ENCODE peak calls at places on chromosomes 2 and 18, in nine cellular contexts. One of them, this sample, is unnamed. For H3K27me3, the result is how much of the 10 kb centered on the place peaks cover.

GRCh38 chr2:39730685-39731302 is 48.3 kb downstream of the THUMPD2 start:
- DNase-seq in CD8-positive, alpha-beta T cell: no peak
- DNase-seq in GM23248: peak
- DNase-seq in heart right ventricle: no peak
- DNase-seq in ovary: no peak
- DNase-seq in foreskin keratinocyte: peak
- DNase-seq in Peyer's patch: no peak
- DNase-seq in breast epithelium: no peak
- DNase-seq in IMR-90: peak
- DNase-seq in this sample: peak

GRCh38 chr2:201984800-201985525 is 48.7 kb upstream of the FZD7 start:
- DNase-seq in foreskin keratinocyte: no peak
- DNase-seq in IMR-90: no peak
- DNase-seq in GM23248: no peak
- DNase-seq in CD8-positive, alpha-beta T cell: no peak
- DNase-seq in breast epithelium: peak
- DNase-seq in ovary: peak
- DNase-seq in Peyer's patch: no peak
- DNase-seq in heart right ventricle: no peak
- DNase-seq in this sample: no peak

GRCh38 chr2:52964916-52965530 is 802.6 kb upstream of the CHAC2 start:
- DNase-seq in ovary: no peak
- DNase-seq in Peyer's patch: no peak
- DNase-seq in heart right ventricle: no peak
- DNase-seq in CD8-positive, alpha-beta T cell: no peak
- DNase-seq in breast epithelium: no peak
- DNase-seq in GM23248: no peak
- DNase-seq in IMR-90: no peak
- DNase-seq in foreskin keratinocyte: no peak
- DNase-seq in this sample: no peak

GRCh38 chr2:171792157-171792556 is 101.9 kb downstream of the SLC25A12 start:
- DNase-seq in CD8-positive, alpha-beta T cell: no peak
- DNase-seq in ovary: no peak
- DNase-seq in IMR-90: no peak
- DNase-seq in heart right ventricle: no peak
- DNase-seq in breast epithelium: no peak
- DNase-seq in GM23248: no peak
- DNase-seq in Peyer's patch: no peak
- DNase-seq in foreskin keratinocyte: no peak
- DNase-seq in this sample: no peak

GRCh38 chr2:112185131-112185530 is 46.9 kb downstream of the FBLN7 start:
- DNase-seq in CD8-positive, alpha-beta T cell: no peak
- DNase-seq in GM23248: no peak
- DNase-seq in breast epithelium: no peak
- DNase-seq in Peyer's patch: no peak
- DNase-seq in foreskin keratinocyte: no peak
- DNase-seq in heart right ventricle: no peak
- DNase-seq in ovary: no peak
- DNase-seq in IMR-90: no peak
- DNase-seq in this sample: no peak

GRCh38 chr2:86284401-86284841 is 53.0 kb downstream of the REEP1 start:
- DNase-seq in GM23248: no peak
- DNase-seq in foreskin keratinocyte: no peak
- DNase-seq in breast epithelium: no peak
- DNase-seq in Peyer's patch: no peak
- DNase-seq in IMR-90: no peak
- DNase-seq in CD8-positive, alpha-beta T cell: no peak
- DNase-seq in ovary: no peak
- DNase-seq in heart right ventricle: peak
- DNase-seq in this sample: no peak

GRCh38 chr2:108533832-108534576 is at the start of gene LIMS1:
- DNase-seq in foreskin keratinocyte: peak
- DNase-seq in breast epithelium: peak
- DNase-seq in ovary: peak
- DNase-seq in IMR-90: peak
- DNase-seq in GM23248: peak
- DNase-seq in Peyer's patch: peak
- DNase-seq in heart right ventricle: peak
- DNase-seq in CD8-positive, alpha-beta T cell: peak
- DNase-seq in this sample: no peak

GRCh38 chr2:76197842-76198448 is 487.2 kb upstream of the GCFC2 start:
- DNase-seq in heart right ventricle: peak
- DNase-seq in foreskin keratinocyte: peak
- DNase-seq in CD8-positive, alpha-beta T cell: no peak
- DNase-seq in IMR-90: peak
- DNase-seq in ovary: no peak
- DNase-seq in Peyer's patch: peak
- DNase-seq in GM23248: peak
- DNase-seq in breast epithelium: peak
- DNase-seq in this sample: peak

GRCh38 chr2:6814312-6814711 is 51.4 kb downstream of the CMPK2 start:
- DNase-seq in heart right ventricle: no peak
- DNase-seq in ovary: no peak
- DNase-seq in foreskin keratinocyte: no peak
- DNase-seq in Peyer's patch: no peak
- DNase-seq in IMR-90: no peak
- DNase-seq in CD8-positive, alpha-beta T cell: no peak
- DNase-seq in breast epithelium: no peak
- DNase-seq in GM23248: no peak
- DNase-seq in this sample: no peak

GRCh38 chr2:6814869-6815268 is 50.8 kb downstream of the CMPK2 start:
- DNase-seq in GM23248: no peak
- DNase-seq in Peyer's patch: no peak
- DNase-seq in ovary: no peak
- DNase-seq in IMR-90: no peak
- DNase-seq in heart right ventricle: no peak
- DNase-seq in breast epithelium: no peak
- DNase-seq in CD8-positive, alpha-beta T cell: no peak
- DNase-seq in foreskin keratinocyte: no peak
- DNase-seq in this sample: no peak

GRCh38 chr2:6810961-6811360 is 54.7 kb downstream of the CMPK2 start:
- DNase-seq in heart right ventricle: no peak
- DNase-seq in foreskin keratinocyte: no peak
- DNase-seq in CD8-positive, alpha-beta T cell: no peak
- DNase-seq in GM23248: no peak
- DNase-seq in IMR-90: no peak
- DNase-seq in ovary: no peak
- DNase-seq in Peyer's patch: no peak
- DNase-seq in breast epithelium: no peak
- DNase-seq in this sample: no peak

GRCh38 chr2:6813573-6813972 is 52.1 kb downstream of the CMPK2 start:
- DNase-seq in Peyer's patch: no peak
- DNase-seq in heart right ventricle: no peak
- DNase-seq in foreskin keratinocyte: no peak
- DNase-seq in IMR-90: no peak
- DNase-seq in CD8-positive, alpha-beta T cell: no peak
- DNase-seq in breast epithelium: no peak
- DNase-seq in GM23248: no peak
- DNase-seq in ovary: no peak
- DNase-seq in this sample: no peak

DNA sequence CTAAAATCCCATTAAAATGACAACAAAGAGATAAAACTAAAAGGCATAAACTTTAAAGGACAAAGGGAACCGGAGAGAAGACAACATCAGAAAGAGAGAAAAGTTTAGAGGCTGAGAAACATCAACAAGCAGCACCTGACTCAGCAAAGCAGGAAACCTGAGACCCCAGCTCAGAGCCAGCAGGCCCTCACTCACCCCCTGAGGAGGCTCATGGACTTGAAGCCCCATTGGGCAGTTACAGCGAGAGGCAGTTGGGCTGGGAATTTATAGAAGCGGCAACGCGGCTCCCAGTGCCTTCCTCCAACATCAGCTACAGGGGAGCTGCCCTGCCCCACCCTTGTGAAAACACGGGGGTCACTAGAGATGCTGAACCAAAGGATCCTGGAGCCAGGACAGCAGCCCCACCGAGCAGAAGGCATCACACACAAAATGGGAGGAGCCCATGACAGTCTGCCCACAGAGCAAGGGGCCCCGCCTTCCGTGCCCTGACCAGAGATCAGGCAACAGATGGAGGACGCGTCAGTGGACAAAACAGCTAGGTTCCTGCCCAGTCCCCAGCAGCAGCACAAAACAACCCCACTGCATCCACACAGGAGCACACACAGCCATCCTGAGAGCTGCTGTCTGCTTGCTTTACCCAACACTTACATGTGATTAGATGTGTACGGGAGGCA is 52.7 kb downstream of the CMPK2 start:
- DNase-seq in CD8-positive, alpha-beta T cell: no peak
- DNase-seq in breast epithelium: no peak
- DNase-seq in IMR-90: no peak
- DNase-seq in foreskin keratinocyte: no peak
- DNase-seq in heart right ventricle: no peak
- DNase-seq in GM23248: no peak
- DNase-seq in Peyer's patch: no peak
- DNase-seq in ovary: no peak
- DNase-seq in this sample: no peak
- H3K27me3 ChIP-seq in CD8-positive, alpha-beta T cell: under half
- H3K27me3 ChIP-seq in breast epithelium: under half
- H3K27me3 ChIP-seq in IMR-90: under half
- H3K27me3 ChIP-seq in foreskin keratinocyte: under half
- H3K27me3 ChIP-seq in heart right ventricle: under half
- H3K27me3 ChIP-seq in GM23248: under half
- H3K27me3 ChIP-seq in Peyer's patch: under half
- H3K27me3 ChIP-seq in ovary: under half
- H3K27me3 ChIP-seq in this sample: under half

GRCh38 chr2:102421890-102422759 is 835 bp upstream of the IL18RAP start:
- DNase-seq in IMR-90: no peak
- DNase-seq in ovary: no peak
- DNase-seq in breast epithelium: no peak
- DNase-seq in foreskin keratinocyte: no peak
- DNase-seq in Peyer's patch: no peak
- DNase-seq in GM23248: no peak
- DNase-seq in CD8-positive, alpha-beta T cell: no peak
- DNase-seq in heart right ventricle: no peak
- DNase-seq in this sample: no peak

GRCh38 chr2:102425441-102426132 is 2.6 kb downstream of the IL18RAP start:
- DNase-seq in heart right ventricle: no peak
- DNase-seq in CD8-positive, alpha-beta T cell: no peak
- DNase-seq in breast epithelium: no peak
- DNase-seq in Peyer's patch: no peak
- DNase-seq in GM23248: no peak
- DNase-seq in ovary: no peak
- DNase-seq in IMR-90: no peak
- DNase-seq in foreskin keratinocyte: no peak
- DNase-seq in this sample: no peak

GRCh38 chr2:102422910-102423309 is at the start of gene IL18RAP:
- DNase-seq in breast epithelium: no peak
- DNase-seq in IMR-90: no peak
- DNase-seq in Peyer's patch: no peak
- DNase-seq in ovary: no peak
- DNase-seq in foreskin keratinocyte: no peak
- DNase-seq in GM23248: no peak
- DNase-seq in heart right ventricle: no peak
- DNase-seq in CD8-positive, alpha-beta T cell: no peak
- DNase-seq in this sample: no peak

GRCh38 chr2:102424754-102425153 is 1.8 kb downstream of the IL18RAP start:
- DNase-seq in GM23248: no peak
- DNase-seq in IMR-90: no peak
- DNase-seq in Peyer's patch: no peak
- DNase-seq in heart right ventricle: no peak
- DNase-seq in CD8-positive, alpha-beta T cell: no peak
- DNase-seq in ovary: no peak
- DNase-seq in foreskin keratinocyte: no peak
- DNase-seq in breast epithelium: no peak
- DNase-seq in this sample: no peak

DNA sequence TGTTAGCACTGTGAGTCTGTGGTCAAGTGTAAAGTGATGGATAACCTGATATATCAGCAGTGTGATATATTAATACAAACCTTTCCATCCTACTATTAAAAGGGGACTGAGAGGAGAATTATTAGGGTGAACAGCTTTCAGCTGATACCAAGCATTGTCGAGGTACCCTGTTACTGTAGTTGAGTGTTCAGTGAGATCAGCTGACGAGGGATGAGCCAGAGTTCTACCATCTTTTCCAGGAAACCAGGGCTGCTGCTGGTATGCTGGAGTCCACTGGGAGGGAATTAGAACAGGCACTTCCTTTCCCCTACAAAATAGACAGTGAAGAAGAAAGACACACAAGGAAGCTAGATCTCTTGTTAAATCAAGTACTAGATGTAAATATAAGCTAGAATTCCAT is 408 bp downstream of the IL18RAP start:
- DNase-seq in Peyer's patch: no peak
- DNase-seq in breast epithelium: no peak
- DNase-seq in CD8-positive, alpha-beta T cell: no peak
- DNase-seq in GM23248: no peak
- DNase-seq in heart right ventricle: no peak
- DNase-seq in ovary: no peak
- DNase-seq in foreskin keratinocyte: no peak
- DNase-seq in IMR-90: no peak
- DNase-seq in this sample: no peak
- H3K27me3 ChIP-seq in Peyer's patch: under half
- H3K27me3 ChIP-seq in breast epithelium: under half
- H3K27me3 ChIP-seq in CD8-positive, alpha-beta T cell: under half
- H3K27me3 ChIP-seq in GM23248: under half
- H3K27me3 ChIP-seq in heart right ventricle: under half
- H3K27me3 ChIP-seq in ovary: under half
- H3K27me3 ChIP-seq in foreskin keratinocyte: half or more
- H3K27me3 ChIP-seq in IMR-90: under half
- H3K27me3 ChIP-seq in this sample: under half

GRCh38 chr18:39618265-39619003 is 2052.8 kb upstream of the CELF4 start:
- DNase-seq in heart right ventricle: no peak
- DNase-seq in CD8-positive, alpha-beta T cell: no peak
- DNase-seq in IMR-90: no peak
- DNase-seq in GM23248: no peak
- DNase-seq in breast epithelium: no peak
- DNase-seq in Peyer's patch: no peak
- DNase-seq in ovary: no peak
- DNase-seq in foreskin keratinocyte: no peak
- DNase-seq in this sample: no peak
- H3K27me3 ChIP-seq in heart right ventricle: under half
- H3K27me3 ChIP-seq in CD8-positive, alpha-beta T cell: under half
- H3K27me3 ChIP-seq in IMR-90: under half
- H3K27me3 ChIP-seq in GM23248: under half
- H3K27me3 ChIP-seq in breast epithelium: under half
- H3K27me3 ChIP-seq in Peyer's patch: under half
- H3K27me3 ChIP-seq in ovary: under half
- H3K27me3 ChIP-seq in foreskin keratinocyte: under half
- H3K27me3 ChIP-seq in this sample: under half

GRCh38 chr2:239432174-239432573 is 31.4 kb upstream of the HDAC4 start:
- DNase-seq in CD8-positive, alpha-beta T cell: no peak
- DNase-seq in Peyer's patch: no peak
- DNase-seq in breast epithelium: no peak
- DNase-seq in GM23248: no peak
- DNase-seq in IMR-90: no peak
- DNase-seq in heart right ventricle: no peak
- DNase-seq in ovary: no peak
- DNase-seq in foreskin keratinocyte: no peak
- DNase-seq in this sample: no peak

GRCh38 chr2:239433777-239434396 is 33.1 kb upstream of the HDAC4 start:
- DNase-seq in CD8-positive, alpha-beta T cell: no peak
- DNase-seq in GM23248: peak
- DNase-seq in heart right ventricle: no peak
- DNase-seq in Peyer's patch: no peak
- DNase-seq in IMR-90: peak
- DNase-seq in breast epithelium: no peak
- DNase-seq in ovary: no peak
- DNase-seq in foreskin keratinocyte: peak
- DNase-seq in this sample: no peak

GRCh38 chr2:239431536-239431935 is 30.7 kb upstream of the HDAC4 start:
- DNase-seq in GM23248: peak
- DNase-seq in heart right ventricle: no peak
- DNase-seq in foreskin keratinocyte: no peak
- DNase-seq in CD8-positive, alpha-beta T cell: no peak
- DNase-seq in breast epithelium: no peak
- DNase-seq in Peyer's patch: no peak
- DNase-seq in IMR-90: no peak
- DNase-seq in ovary: no peak
- DNase-seq in this sample: no peak

GRCh38 chr2:239425496-239426098 is 24.8 kb upstream of the HDAC4 start:
- DNase-seq in IMR-90: no peak
- DNase-seq in ovary: no peak
- DNase-seq in Peyer's patch: no peak
- DNase-seq in foreskin keratinocyte: no peak
- DNase-seq in heart right ventricle: no peak
- DNase-seq in breast epithelium: no peak
- DNase-seq in CD8-positive, alpha-beta T cell: no peak
- DNase-seq in GM23248: no peak
- DNase-seq in this sample: no peak

DNA sequence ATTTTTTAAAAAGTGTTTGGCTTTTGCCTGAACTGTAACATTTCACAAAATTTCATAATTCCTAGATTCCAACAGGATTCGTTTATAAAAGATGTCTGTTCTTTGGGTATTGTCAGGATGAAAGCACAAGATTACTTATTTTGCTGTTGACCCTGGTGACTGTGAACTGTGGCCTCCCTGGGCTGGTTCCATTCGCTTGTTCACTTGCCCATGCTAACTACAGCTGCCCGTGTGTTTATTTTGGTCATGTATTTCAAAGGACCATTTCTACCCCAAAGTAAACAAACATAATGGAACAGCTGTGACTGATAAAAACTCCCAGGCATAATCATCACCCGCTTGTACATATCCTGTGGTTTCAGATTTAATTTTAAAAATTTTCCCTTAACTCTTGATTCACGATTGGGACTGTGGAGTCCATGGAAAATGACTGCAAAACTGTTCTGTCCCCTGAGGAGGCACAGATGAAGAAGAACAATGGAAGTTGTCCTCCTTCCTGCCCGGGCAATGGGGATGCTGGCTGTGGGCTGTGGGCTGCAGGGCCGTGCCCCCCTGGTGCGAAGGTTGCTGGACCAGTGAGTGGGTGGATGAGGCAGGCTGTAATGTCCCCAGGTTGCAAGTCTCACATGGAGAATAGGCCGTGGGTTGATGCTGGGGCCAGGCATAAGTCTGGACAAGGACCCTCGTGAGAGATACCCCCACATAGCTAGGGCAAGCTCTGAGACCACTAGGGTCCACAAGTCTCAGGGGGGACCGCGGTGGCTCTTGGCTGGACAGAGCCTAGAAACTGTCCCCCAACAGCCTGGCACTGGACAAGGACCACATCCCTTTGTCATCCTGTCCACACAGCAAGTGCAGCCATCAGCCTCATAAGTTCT is 28.9 kb upstream of the HDAC4 start:
- DNase-seq in heart right ventricle: no peak
- DNase-seq in CD8-positive, alpha-beta T cell: no peak
- DNase-seq in breast epithelium: no peak
- DNase-seq in Peyer's patch: no peak
- DNase-seq in ovary: no peak
- DNase-seq in foreskin keratinocyte: no peak
- DNase-seq in IMR-90: peak
- DNase-seq in GM23248: no peak
- DNase-seq in this sample: no peak
- H3K27me3 ChIP-seq in heart right ventricle: under half
- H3K27me3 ChIP-seq in CD8-positive, alpha-beta T cell: under half
- H3K27me3 ChIP-seq in breast epithelium: under half
- H3K27me3 ChIP-seq in Peyer's patch: under half
- H3K27me3 ChIP-seq in ovary: under half
- H3K27me3 ChIP-seq in foreskin keratinocyte: under half
- H3K27me3 ChIP-seq in IMR-90: under half
- H3K27me3 ChIP-seq in GM23248: under half
- H3K27me3 ChIP-seq in this sample: under half

This sample was measured in Panc1.